ENCODE peak calls at places on chromosomes 4 and X, in five cellular contexts. Z, L, A, M and D are unnamed samples.

GRCh38 chr4:926538-926937 is 5.6 kb downstream of the GAK start:
- DNase-seq in Z (peak; percentile 43), L (no peak), A (no peak), M (peak; percentile 12), D (no peak)

GRCh38 chrX:18877472-18877871 is 106.4 kb downstream of the PHKA2 start:
- DNase-seq in Z (no peak), L (no peak), A (no peak), M (no peak), D (no peak)

GRCh38 chrX:10014462-10015373 is 47.6 kb downstream of the CLDN34 start:
- DNase-seq in Z (peak; percentile 82), L (peak; percentile 93), A (no peak), M (peak; percentile 91), D (peak; percentile 91)

GRCh38 chrX:18410038-18410437 is 15.4 kb upstream of the CDKL5 start:
- DNase-seq in Z (no peak), L (no peak), A (no peak), M (peak; percentile 30), D (peak; percentile 33)

GRCh38 chr4:182839256-182839655 is 77.9 kb downstream of the DCTD start:
- DNase-seq in Z (no peak), L (no peak), A (no peak), M (no peak), D (no peak)

GRCh38 chr4:74109116-74109791 is 10.3 kb upstream of the CXCL2 start:
- DNase-seq in Z (peak; percentile 56), L (peak; percentile 62), A (no peak), M (peak; percentile 96), D (peak; percentile 98)

GRCh38 chr4:27084685-27085356 is 224.2 kb downstream of the STIM2 start:
- DNase-seq in Z (peak; percentile 18), L (peak; percentile 53), A (no peak), M (peak; percentile 3), D (no peak)

GRCh38 chrX:110089656-110090404 is 86.9 kb downstream of the TMEM164 start:
- DNase-seq in Z (no peak), L (no peak), A (no peak), M (peak; percentile 45), D (no peak)

GRCh38 chrX:2692221-2693122 is 1.4 kb downstream of the CD99 start:
- DNase-seq in Z (peak; percentile 58), L (peak; percentile 62), A (no peak), M (peak; percentile 84), D (peak; percentile 62)

GRCh38 chr4:79684516-79684915 is 276.5 kb upstream of the GK2 start:
- DNase-seq in Z (no peak), L (no peak), A (no peak), M (no peak), D (no peak)

GRCh38 chrX:2848806-2849420 is 20.2 kb downstream of the GYG2 start:
- DNase-seq in Z (no peak), L (no peak), A (no peak), M (peak; percentile 56), D (peak; percentile 73)

GRCh38 chr4:36027203-36027602 is 217.1 kb downstream of the ARAP2 start:
- DNase-seq in Z (no peak), L (no peak), A (no peak), M (no peak), D (no peak)

GRCh38 chr4:176498857-176499256 is 179.1 kb downstream of the SPCS3 start:
- DNase-seq in Z (no peak), L (no peak), A (no peak), M (peak; percentile 32), D (peak; percentile 53)

GRCh38 chr4:78610546-78611214 is 59.1 kb downstream of the ANXA3 start:
- DNase-seq in Z (no peak), L (no peak), A (no peak), M (peak; percentile 78), D (peak; percentile 58)

GRCh38 chr4:174005422-174005821 is 278.0 kb downstream of the FBXO8 start:
- DNase-seq in Z (no peak), L (no peak), A (no peak), M (peak; percentile 93), D (no peak)

GRCh38 chr4:143381171-143382118 is 44.8 kb downstream of the GAB1 start:
- DNase-seq in Z (peak; percentile 80), L (peak; percentile 63), A (no peak), M (peak; percentile 85), D (peak; percentile 80)

GRCh38 chr4:86939737-86940141 is 4.9 kb downstream of the AFF1 start:
- DNase-seq in Z (no peak), L (no peak), A (no peak), M (no peak), D (no peak)

GRCh38 chr4:33724685-33725084 is 2519.6 kb downstream of the ARAP2 start:
- DNase-seq in Z (no peak), L (no peak), A (no peak), M (no peak), D (no peak)

GRCh38 chr4:48343531-48343930 is 2.2 kb downstream of the SLAIN2 start:
- DNase-seq in Z (no peak), L (no peak), A (no peak), M (peak; percentile 45), D (peak; percentile 37)

GRCh38 chr4:127124919-127125318 is 507.8 kb upstream of the INTU start:
- DNase-seq in Z (no peak), L (no peak), A (no peak), M (peak; percentile 8), D (peak; percentile 24)

GRCh38 chr4:6107114-6107791 is 89.0 kb upstream of the C4orf50 start:
- DNase-seq in Z (no peak), L (no peak), A (no peak), M (no peak), D (no peak)

GRCh38 chr4:41887821-41888699 is 47.2 kb upstream of the TMEM33 start:
- DNase-seq in Z (peak; percentile 35), L (no peak), A (no peak), M (peak; percentile 71), D (peak; percentile 48)

GRCh38 chr4:113646456-113646809 is 115.1 kb downstream of the CAMK2D start:
- DNase-seq in Z (peak; percentile 74), L (no peak), A (no peak), M (peak; percentile 21), D (peak; percentile 27)

GRCh38 chrX:150421816-150422215 is 58.7 kb downstream of the MAMLD1 start:
- DNase-seq in Z (no peak), L (no peak), A (no peak), M (no peak), D (no peak)

GRCh38 chr4:180828455-180829018 is 1414.7 kb upstream of the TENM3 start:
- DNase-seq in Z (no peak), L (no peak), A (no peak), M (peak; percentile 53), D (peak; percentile 79)

GRCh38 chrX:49079489-49080428 is at the start of gene WDR45:
- DNase-seq in Z (peak; percentile 76), L (peak; percentile 80), A (no peak), M (peak; percentile 69), D (peak; percentile 73)

GRCh38 chrX:78321809-78322208 is 5.6 kb downstream of the CYSLTR1 start:
- DNase-seq in Z (peak; percentile 39), L (peak; percentile 53), A (no peak), M (no peak), D (no peak)

GRCh38 chr4:15756361-15756861 is 21.7 kb upstream of the CD38 start:
- DNase-seq in Z (peak; percentile 24), L (no peak), A (no peak), M (peak; percentile 97), D (no peak)

GRCh38 chr4:25258980-25259578 is 25.2 kb downstream of the PI4K2B start:
- DNase-seq in Z (no peak), L (no peak), A (no peak), M (no peak), D (peak; percentile 25)

GRCh38 chr4:152398060-152398459 is 137.8 kb downstream of the FBXW7 start:
- DNase-seq in Z (no peak), L (no peak), A (no peak), M (peak; percentile 19), D (no peak)

GRCh38 chr4:118905546-118905945 is 16.9 kb downstream of the SYNPO2 start:
- DNase-seq in Z (no peak), L (no peak), A (no peak), M (peak; percentile 36), D (no peak)

GRCh38 chr4:79413486-79413885 is 5.5 kb upstream of the GK2 start:
- DNase-seq in Z (no peak), L (no peak), A (no peak), M (no peak), D (no peak)

GRCh38 chr4:3413217-3413671 is 28.5 kb upstream of the HGFAC start:
- DNase-seq in Z (no peak), L (peak; percentile 45), A (no peak), M (no peak), D (no peak)

GRCh38 chr4:23337292-23337691 is 552.6 kb downstream of the PPARGC1A start:
- DNase-seq in Z (no peak), L (no peak), A (no peak), M (no peak), D (no peak)

GRCh38 chr4:134627386-134627785 is 425.8 kb upstream of the PABPC4L start:
- DNase-seq in Z (peak; percentile 78), L (no peak), A (no peak), M (no peak), D (no peak)

DNA sequence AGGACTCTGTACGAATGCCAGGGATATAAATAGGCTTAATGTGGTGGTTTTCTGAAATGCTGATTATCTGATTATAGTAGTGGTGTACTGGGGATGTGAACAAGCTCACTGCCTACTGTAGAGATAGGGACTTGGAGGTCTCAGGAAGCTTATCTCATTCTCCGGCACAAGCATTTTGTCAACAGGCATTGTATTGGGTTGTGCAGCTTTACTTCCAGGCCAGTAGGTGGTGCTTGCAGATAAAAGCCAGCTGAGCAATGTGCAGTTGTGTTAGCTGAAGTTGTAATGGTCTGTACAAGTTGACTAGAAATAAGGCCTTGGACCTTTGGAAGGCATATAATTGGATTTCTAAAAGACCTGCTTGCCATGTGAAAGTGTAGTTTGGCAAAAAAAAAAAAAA is 49.5 kb upstream of the TMLHE start:
- DNase-seq in Z (no peak), L (no peak), A (no peak), M (peak; percentile 0), D (no peak)
- TF ChIP-seq CTCF in Z (peak; percentile 23), L (no peak), A (no peak), M (peak; percentile 21), D (peak; percentile 18)

DNA sequence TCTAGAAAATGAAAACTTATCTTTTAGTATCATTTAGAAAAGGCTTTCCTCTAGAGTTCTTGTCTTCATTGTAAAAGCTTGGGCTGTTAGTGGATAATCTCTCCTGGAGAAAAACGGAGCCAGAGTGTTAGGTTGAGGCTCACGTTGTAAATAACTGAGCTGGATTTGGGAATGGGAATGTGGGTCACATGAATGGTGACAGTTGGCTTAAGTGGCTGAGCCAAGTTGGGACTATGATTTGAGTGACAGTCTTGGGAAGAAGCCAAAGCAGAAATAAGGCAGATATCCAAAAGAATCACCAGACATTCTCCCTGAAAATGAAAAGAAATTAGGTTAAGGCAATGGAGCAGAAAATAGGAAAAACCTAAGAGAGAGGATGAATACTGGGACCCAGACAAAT is 33.6 kb upstream of the PDGFC start:
- DNase-seq in Z (no peak), L (no peak), A (no peak), M (no peak), D (no peak)
- H3K4me3 ChIP-seq in Z (no peak overlapping the region), L (no peak overlapping the region), A (no peak overlapping the region), M (no peak overlapping the region), D (no peak overlapping the region)

GRCh38 chr4:123930971-123931370 is 534.4 kb downstream of the SPRY1 start:
- DNase-seq in Z (no peak), L (no peak), A (no peak), M (peak; percentile 36), D (peak; percentile 12)

GRCh38 chr4:123924536-123924935 is 527.9 kb downstream of the SPRY1 start:
- DNase-seq in Z (no peak), L (no peak), A (no peak), M (no peak), D (peak; percentile 73)

GRCh38 chr4:123929565-123929964 is 533.0 kb downstream of the SPRY1 start:
- DNase-seq in Z (no peak), L (no peak), A (no peak), M (no peak), D (no peak)
- TF ChIP-seq CTCF in Z (no peak), L (no peak), A (no peak), M (no peak), D (no peak)

GRCh38 chrX:46757593-46757992 is 1.3 kb downstream of the SLC9A7 start:
- DNase-seq in Z (no peak), L (no peak), A (no peak), M (no peak), D (no peak)
- H3K4me3 ChIP-seq in Z (no peak overlapping the region), L (peak overlapping the region; percentile 53), A (no peak overlapping the region), M (no peak overlapping the region), D (peak overlapping the region; percentile 75)